ENCODE peak calls at places on chromosomes 5 and 9, in ten cellular contexts. One of them, this sample, is unnamed.

GRCh38 chr5:171250738-171251137 is 58.3 kb upstream of the TLX3 start:
- DNase-seq in activated B cell treated with CpG ODN at 0.5 μM for 24 hours: no peak
- DNase-seq in GM12864: no peak
- DNase-seq in left ventricle myocardium inferior: no peak
- DNase-seq in A549: no peak
- DNase-seq in SK-N-SH: no peak
- DNase-seq in ovary: no peak
- DNase-seq in endothelial cell of umbilical vein: no peak
- DNase-seq in Calu3: no peak
- DNase-seq in H9: no peak
- DNase-seq in this sample: no peak

GRCh38 chr9:129719135-129719534 is 33.7 kb downstream of the PTGES start:
- DNase-seq in activated B cell treated with CpG ODN at 0.5 μM for 24 hours: no peak
- DNase-seq in GM12864: no peak
- DNase-seq in left ventricle myocardium inferior: no peak
- DNase-seq in A549: no peak
- DNase-seq in SK-N-SH: no peak
- DNase-seq in ovary: no peak
- DNase-seq in endothelial cell of umbilical vein: no peak
- DNase-seq in Calu3: no peak
- DNase-seq in H9: peak; percentile 77
- DNase-seq in this sample: no peak

GRCh38 chr9:95679874-95680273 is 163.1 kb upstream of the PTCH1 start:
- DNase-seq in activated B cell treated with CpG ODN at 0.5 μM for 24 hours: no peak
- DNase-seq in GM12864: no peak
- DNase-seq in left ventricle myocardium inferior: no peak
- DNase-seq in A549: no peak
- DNase-seq in SK-N-SH: no peak
- DNase-seq in ovary: no peak
- DNase-seq in endothelial cell of umbilical vein: no peak
- DNase-seq in Calu3: no peak
- DNase-seq in H9: no peak
- DNase-seq in this sample: no peak

GRCh38 chr9:563200-563599 is 278.3 kb upstream of the DMRT1 start:
- DNase-seq in activated B cell treated with CpG ODN at 0.5 μM for 24 hours: no peak
- DNase-seq in GM12864: no peak
- DNase-seq in left ventricle myocardium inferior: no peak
- DNase-seq in A549: no peak
- DNase-seq in SK-N-SH: no peak
- DNase-seq in ovary: no peak
- DNase-seq in endothelial cell of umbilical vein: no peak
- DNase-seq in Calu3: no peak
- DNase-seq in H9: no peak
- DNase-seq in this sample: no peak

GRCh38 chr5:160852049-160852448 is at the start of gene ATP10B:
- DNase-seq in activated B cell treated with CpG ODN at 0.5 μM for 24 hours: no peak
- DNase-seq in GM12864: no peak
- DNase-seq in left ventricle myocardium inferior: no peak
- DNase-seq in A549: no peak
- DNase-seq in SK-N-SH: no peak
- DNase-seq in ovary: no peak
- DNase-seq in endothelial cell of umbilical vein: no peak
- DNase-seq in Calu3: no peak
- DNase-seq in H9: no peak
- DNase-seq in this sample: no peak

GRCh38 chr9:16434522-16434921 is 435.9 kb downstream of the BNC2 start:
- DNase-seq in activated B cell treated with CpG ODN at 0.5 μM for 24 hours: no peak
- DNase-seq in GM12864: no peak
- DNase-seq in left ventricle myocardium inferior: no peak
- DNase-seq in A549: no peak
- DNase-seq in SK-N-SH: no peak
- DNase-seq in ovary: no peak
- DNase-seq in endothelial cell of umbilical vein: no peak
- DNase-seq in Calu3: no peak
- DNase-seq in H9: no peak
- DNase-seq in this sample: no peak

GRCh38 chr9:121837113-121838010 is 185.9 kb downstream of the DAB2IP start:
- DNase-seq in activated B cell treated with CpG ODN at 0.5 μM for 24 hours: no peak
- DNase-seq in GM12864: no peak
- DNase-seq in left ventricle myocardium inferior: peak; percentile 39
- DNase-seq in A549: no peak
- DNase-seq in SK-N-SH: no peak
- DNase-seq in ovary: peak; percentile 83
- DNase-seq in endothelial cell of umbilical vein: no peak
- DNase-seq in Calu3: no peak
- DNase-seq in H9: no peak
- DNase-seq in this sample: no peak

GRCh38 chr5:124474821-124475220 is 271.6 kb downstream of the ZNF608 start:
- DNase-seq in activated B cell treated with CpG ODN at 0.5 μM for 24 hours: no peak
- DNase-seq in GM12864: no peak
- DNase-seq in left ventricle myocardium inferior: no peak
- DNase-seq in A549: no peak
- DNase-seq in SK-N-SH: no peak
- DNase-seq in ovary: no peak
- DNase-seq in endothelial cell of umbilical vein: no peak
- DNase-seq in Calu3: no peak
- DNase-seq in H9: no peak
- DNase-seq in this sample: no peak

GRCh38 chr5:118548761-118549160 is 439.6 kb downstream of the DTWD2 start:
- DNase-seq in activated B cell treated with CpG ODN at 0.5 μM for 24 hours: no peak
- DNase-seq in GM12864: no peak
- DNase-seq in left ventricle myocardium inferior: no peak
- DNase-seq in A549: no peak
- DNase-seq in SK-N-SH: no peak
- DNase-seq in ovary: no peak
- DNase-seq in endothelial cell of umbilical vein: no peak
- DNase-seq in Calu3: no peak
- DNase-seq in H9: no peak
- DNase-seq in this sample: no peak

GRCh38 chr9:113964740-113965095 is 88.6 kb downstream of the ZNF618 start:
- DNase-seq in activated B cell treated with CpG ODN at 0.5 μM for 24 hours: no peak
- DNase-seq in GM12864: no peak
- DNase-seq in left ventricle myocardium inferior: no peak
- DNase-seq in A549: no peak
- DNase-seq in SK-N-SH: no peak
- DNase-seq in ovary: no peak
- DNase-seq in endothelial cell of umbilical vein: no peak
- DNase-seq in Calu3: no peak
- DNase-seq in H9: no peak
- DNase-seq in this sample: no peak

GRCh38 chr9:34272146-34272545 is 56.9 kb downstream of the KIF24 start:
- DNase-seq in activated B cell treated with CpG ODN at 0.5 μM for 24 hours: no peak
- DNase-seq in GM12864: no peak
- DNase-seq in left ventricle myocardium inferior: no peak
- DNase-seq in A549: no peak
- DNase-seq in SK-N-SH: no peak
- DNase-seq in ovary: no peak
- DNase-seq in endothelial cell of umbilical vein: no peak
- DNase-seq in Calu3: no peak
- DNase-seq in H9: no peak
- DNase-seq in this sample: no peak

GRCh38 chr5:134101686-134102439 is 12.6 kb upstream of the TCF7 start:
- DNase-seq in activated B cell treated with CpG ODN at 0.5 μM for 24 hours: peak; percentile 76
- DNase-seq in GM12864: no peak
- DNase-seq in left ventricle myocardium inferior: peak; percentile 57
- DNase-seq in A549: peak; percentile 53
- DNase-seq in SK-N-SH: peak; percentile 85
- DNase-seq in ovary: peak; percentile 70
- DNase-seq in endothelial cell of umbilical vein: peak; percentile 48
- DNase-seq in Calu3: peak; percentile 79
- DNase-seq in H9: peak; percentile 88
- DNase-seq in this sample: no peak

GRCh38 chr5:134099939-134100282 is 14.6 kb upstream of the TCF7 start:
- DNase-seq in activated B cell treated with CpG ODN at 0.5 μM for 24 hours: no peak
- DNase-seq in GM12864: no peak
- DNase-seq in left ventricle myocardium inferior: no peak
- DNase-seq in A549: no peak
- DNase-seq in SK-N-SH: no peak
- DNase-seq in ovary: no peak
- DNase-seq in endothelial cell of umbilical vein: no peak
- DNase-seq in Calu3: no peak
- DNase-seq in H9: peak; percentile 71
- DNase-seq in this sample: no peak

GRCh38 chr5:134099288-134099872 is 15.1 kb upstream of the TCF7 start:
- DNase-seq in activated B cell treated with CpG ODN at 0.5 μM for 24 hours: no peak
- DNase-seq in GM12864: no peak
- DNase-seq in left ventricle myocardium inferior: no peak
- DNase-seq in A549: no peak
- DNase-seq in SK-N-SH: no peak
- DNase-seq in ovary: no peak
- DNase-seq in endothelial cell of umbilical vein: no peak
- DNase-seq in Calu3: no peak
- DNase-seq in H9: no peak
- DNase-seq in this sample: no peak

GRCh38 chr5:134098690-134099089 is 15.8 kb upstream of the TCF7 start:
- DNase-seq in activated B cell treated with CpG ODN at 0.5 μM for 24 hours: no peak
- DNase-seq in GM12864: no peak
- DNase-seq in left ventricle myocardium inferior: no peak
- DNase-seq in A549: no peak
- DNase-seq in SK-N-SH: no peak
- DNase-seq in ovary: no peak
- DNase-seq in endothelial cell of umbilical vein: no peak
- DNase-seq in Calu3: no peak
- DNase-seq in H9: no peak
- DNase-seq in this sample: no peak

GRCh38 chr5:134100283-134101011 is 14.0 kb upstream of the TCF7 start:
- DNase-seq in activated B cell treated with CpG ODN at 0.5 μM for 24 hours: peak; percentile 68
- DNase-seq in GM12864: peak; percentile 78
- DNase-seq in left ventricle myocardium inferior: no peak
- DNase-seq in A549: peak; percentile 27
- DNase-seq in SK-N-SH: peak; percentile 45
- DNase-seq in ovary: no peak
- DNase-seq in endothelial cell of umbilical vein: no peak
- DNase-seq in Calu3: peak; percentile 61
- DNase-seq in H9: peak; percentile 72
- DNase-seq in this sample: no peak
- TF ChIP-seq CTCF in activated B cell treated with CpG ODN at 0.5 μM for 24 hours: no peak
- TF ChIP-seq CTCF in GM12864: no peak
- TF ChIP-seq CTCF in left ventricle myocardium inferior: no peak
- TF ChIP-seq CTCF in A549: no peak
- TF ChIP-seq CTCF in SK-N-SH: no peak
- TF ChIP-seq CTCF in ovary: no peak
- TF ChIP-seq CTCF in endothelial cell of umbilical vein: no peak
- TF ChIP-seq CTCF in Calu3: no peak
- TF ChIP-seq CTCF in H9: no peak
- TF ChIP-seq CTCF in this sample: no peak

DNA sequence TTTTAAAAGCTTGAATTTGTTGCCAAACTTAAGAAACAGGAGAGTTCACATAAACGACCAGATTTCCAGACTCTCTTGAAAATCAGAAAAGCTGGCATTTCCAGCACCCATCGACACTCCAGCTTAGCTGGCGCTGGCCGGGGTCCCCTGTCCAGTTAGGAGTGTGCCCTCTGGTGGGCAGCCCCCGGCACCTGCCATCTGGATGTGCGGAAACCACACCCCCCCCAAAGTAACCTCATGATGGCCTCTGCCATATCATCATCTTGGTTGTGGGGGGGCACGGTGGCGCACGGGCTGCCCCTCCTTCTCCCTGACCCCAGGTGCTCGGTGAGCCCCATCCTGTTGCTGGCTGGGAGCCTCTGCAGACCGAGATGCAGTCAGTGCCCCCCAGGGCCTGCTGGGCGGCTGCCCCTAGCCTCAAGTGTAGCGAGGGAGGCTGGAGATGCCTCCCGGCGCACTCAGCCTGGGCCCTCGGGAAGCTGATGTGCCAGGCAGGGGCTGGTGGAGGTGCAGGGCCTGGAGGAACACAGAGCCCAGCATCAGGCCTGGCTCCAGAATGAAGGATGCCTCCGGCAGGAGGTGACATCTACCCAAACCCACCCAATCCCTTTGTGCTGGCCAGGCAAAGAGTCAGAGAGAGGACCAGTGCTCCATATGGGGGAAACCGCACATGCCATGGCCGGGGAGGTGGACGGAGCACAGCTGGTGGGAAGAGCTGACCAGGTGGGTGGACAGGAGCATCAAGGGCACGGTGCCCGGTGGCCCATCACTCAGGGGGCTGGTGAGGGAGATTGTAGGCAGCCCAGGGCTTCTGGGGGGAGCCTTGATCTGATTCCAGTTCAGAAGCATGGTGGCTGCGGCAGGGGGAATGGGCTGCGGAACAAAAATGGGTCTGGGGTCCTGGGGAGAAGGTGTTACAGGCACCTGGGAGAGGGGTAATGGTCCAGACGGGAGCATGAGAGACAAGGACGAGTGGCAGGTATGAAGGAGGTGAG is 70.6 kb downstream of the ADAMTS2 start:
- DNase-seq in activated B cell treated with CpG ODN at 0.5 μM for 24 hours: no peak
- DNase-seq in GM12864: no peak
- DNase-seq in left ventricle myocardium inferior: no peak
- DNase-seq in A549: no peak
- DNase-seq in SK-N-SH: peak; percentile 70
- DNase-seq in ovary: peak; percentile 54
- DNase-seq in endothelial cell of umbilical vein: no peak
- DNase-seq in Calu3: no peak
- DNase-seq in H9: no peak
- DNase-seq in this sample: peak; percentile 28
- TF ChIP-seq CTCF in activated B cell treated with CpG ODN at 0.5 μM for 24 hours: no peak
- TF ChIP-seq CTCF in GM12864: no peak
- TF ChIP-seq CTCF in left ventricle myocardium inferior: no peak
- TF ChIP-seq CTCF in A549: no peak
- TF ChIP-seq CTCF in SK-N-SH: no peak
- TF ChIP-seq CTCF in ovary: no peak
- TF ChIP-seq CTCF in endothelial cell of umbilical vein: no peak
- TF ChIP-seq CTCF in Calu3: no peak
- TF ChIP-seq CTCF in H9: peak; percentile 53
- TF ChIP-seq CTCF in this sample: no peak

GRCh38 chr5:72267685-72268084 is 52.4 kb downstream of the MRPS27 start:
- DNase-seq in activated B cell treated with CpG ODN at 0.5 μM for 24 hours: no peak
- DNase-seq in GM12864: no peak
- DNase-seq in left ventricle myocardium inferior: no peak
- DNase-seq in A549: no peak
- DNase-seq in SK-N-SH: no peak
- DNase-seq in ovary: no peak
- DNase-seq in endothelial cell of umbilical vein: no peak
- DNase-seq in Calu3: no peak
- DNase-seq in H9: no peak
- DNase-seq in this sample: no peak
- TF ChIP-seq CTCF in activated B cell treated with CpG ODN at 0.5 μM for 24 hours: no peak
- TF ChIP-seq CTCF in GM12864: no peak
- TF ChIP-seq CTCF in left ventricle myocardium inferior: no peak
- TF ChIP-seq CTCF in A549: no peak
- TF ChIP-seq CTCF in SK-N-SH: no peak
- TF ChIP-seq CTCF in ovary: no peak
- TF ChIP-seq CTCF in endothelial cell of umbilical vein: no peak
- TF ChIP-seq CTCF in Calu3: no peak
- TF ChIP-seq CTCF in H9: no peak
- TF ChIP-seq CTCF in this sample: no peak

GRCh38 chr5:5063533-5063953 is 76.6 kb upstream of the ADAMTS16 start:
- DNase-seq in activated B cell treated with CpG ODN at 0.5 μM for 24 hours: no peak
- DNase-seq in GM12864: no peak
- DNase-seq in left ventricle myocardium inferior: no peak
- DNase-seq in A549: peak; percentile 22
- DNase-seq in SK-N-SH: peak; percentile 25
- DNase-seq in ovary: no peak
- DNase-seq in endothelial cell of umbilical vein: no peak
- DNase-seq in Calu3: no peak
- DNase-seq in H9: peak; percentile 48
- DNase-seq in this sample: no peak
- TF ChIP-seq CTCF in activated B cell treated with CpG ODN at 0.5 μM for 24 hours: no peak
- TF ChIP-seq CTCF in GM12864: peak; percentile 55
- TF ChIP-seq CTCF in left ventricle myocardium inferior: no peak
- TF ChIP-seq CTCF in A549: no peak
- TF ChIP-seq CTCF in SK-N-SH: peak; percentile 25
- TF ChIP-seq CTCF in ovary: no peak
- TF ChIP-seq CTCF in endothelial cell of umbilical vein: no peak
- TF ChIP-seq CTCF in Calu3: no peak
- TF ChIP-seq CTCF in H9: peak; percentile 55
- TF ChIP-seq CTCF in this sample: no peak

This sample was measured in CD14-positive monocyte.